ENCODE peak calls at places on chromosomes 13 and 19, in seven cellular contexts. One of them, this sample, is unnamed. For H3K9me3, the result is how much of the 10 kb centered on the place peaks cover.

GRCh38 chr13:101111894-101112293 is 304.4 kb downstream of the NALCN start:
- DNase-seq in PC-3: peak
- DNase-seq in naive thymus-derived CD4-positive, alpha-beta T cell: no peak
- DNase-seq in spleen: no peak
- DNase-seq in A549: no peak
- DNase-seq in heart right ventricle: no peak
- DNase-seq in iPS DF 6.9: no peak
- DNase-seq in this sample: no peak

GRCh38 chr19:51071006-51071405 is 6.1 kb upstream of the KLK13 start:
- DNase-seq in PC-3: peak
- DNase-seq in naive thymus-derived CD4-positive, alpha-beta T cell: no peak
- DNase-seq in spleen: no peak
- DNase-seq in A549: no peak
- DNase-seq in heart right ventricle: no peak
- DNase-seq in iPS DF 6.9: no peak
- DNase-seq in this sample: no peak

GRCh38 chr19:50258918-50259372 is 55.5 kb downstream of the MYH14 start:
- DNase-seq in PC-3: peak
- DNase-seq in naive thymus-derived CD4-positive, alpha-beta T cell: no peak
- DNase-seq in spleen: no peak
- DNase-seq in A549: peak
- DNase-seq in heart right ventricle: peak
- DNase-seq in iPS DF 6.9: no peak
- DNase-seq in this sample: no peak

GRCh38 chr19:628168-628567 is 5.2 kb downstream of the POLRMT start:
- DNase-seq in PC-3: no peak
- DNase-seq in naive thymus-derived CD4-positive, alpha-beta T cell: no peak
- DNase-seq in spleen: no peak
- DNase-seq in A549: no peak
- DNase-seq in heart right ventricle: no peak
- DNase-seq in iPS DF 6.9: no peak
- DNase-seq in this sample: no peak

GRCh38 chr19:47168065-47168464 is 37.4 kb downstream of the SAE1 start:
- DNase-seq in PC-3: no peak
- DNase-seq in naive thymus-derived CD4-positive, alpha-beta T cell: no peak
- DNase-seq in spleen: peak
- DNase-seq in A549: no peak
- DNase-seq in heart right ventricle: no peak
- DNase-seq in iPS DF 6.9: no peak
- DNase-seq in this sample: no peak

GRCh38 chr19:44905437-44906160 is at the start of gene APOE:
- DNase-seq in PC-3: no peak
- DNase-seq in naive thymus-derived CD4-positive, alpha-beta T cell: no peak
- DNase-seq in spleen: no peak
- DNase-seq in A549: no peak
- DNase-seq in heart right ventricle: no peak
- DNase-seq in iPS DF 6.9: no peak
- DNase-seq in this sample: no peak

GRCh38 chr19:44741258-44741731 is 7.2 kb upstream of the BCL3 start:
- DNase-seq in PC-3: peak
- DNase-seq in naive thymus-derived CD4-positive, alpha-beta T cell: no peak
- DNase-seq in spleen: no peak
- DNase-seq in A549: no peak
- DNase-seq in heart right ventricle: no peak
- DNase-seq in iPS DF 6.9: no peak
- DNase-seq in this sample: no peak

GRCh38 chr13:109243311-109243951 is 543.0 kb downstream of the IRS2 start:
- DNase-seq in PC-3: peak
- DNase-seq in naive thymus-derived CD4-positive, alpha-beta T cell: no peak
- DNase-seq in spleen: no peak
- DNase-seq in A549: peak
- DNase-seq in heart right ventricle: no peak
- DNase-seq in iPS DF 6.9: no peak
- DNase-seq in this sample: no peak

GRCh38 chr13:102911336-102911735 is 65.5 kb downstream of the ERCC5 start:
- DNase-seq in PC-3: peak
- DNase-seq in naive thymus-derived CD4-positive, alpha-beta T cell: no peak
- DNase-seq in spleen: no peak
- DNase-seq in A549: no peak
- DNase-seq in heart right ventricle: no peak
- DNase-seq in iPS DF 6.9: no peak
- DNase-seq in this sample: no peak

GRCh38 chr19:2266183-2266993 is 10.2 kb upstream of the JSRP1 start:
- DNase-seq in PC-3: peak
- DNase-seq in naive thymus-derived CD4-positive, alpha-beta T cell: no peak
- DNase-seq in spleen: peak
- DNase-seq in A549: no peak
- DNase-seq in heart right ventricle: peak
- DNase-seq in iPS DF 6.9: no peak
- DNase-seq in this sample: peak

GRCh38 chr19:41327499-41328156 is 17.7 kb downstream of the CCDC97 start:
- DNase-seq in PC-3: peak
- DNase-seq in naive thymus-derived CD4-positive, alpha-beta T cell: peak
- DNase-seq in spleen: peak
- DNase-seq in A549: no peak
- DNase-seq in heart right ventricle: peak
- DNase-seq in iPS DF 6.9: no peak
- DNase-seq in this sample: peak

GRCh38 chr19:46113726-46114125 is 10.8 kb downstream of the IGFL3 start:
- DNase-seq in PC-3: no peak
- DNase-seq in naive thymus-derived CD4-positive, alpha-beta T cell: no peak
- DNase-seq in spleen: no peak
- DNase-seq in A549: no peak
- DNase-seq in heart right ventricle: no peak
- DNase-seq in iPS DF 6.9: no peak
- DNase-seq in this sample: no peak

GRCh38 chr19:17943284-17944221 is 10.7 kb downstream of the CCDC124 start:
- DNase-seq in PC-3: no peak
- DNase-seq in naive thymus-derived CD4-positive, alpha-beta T cell: no peak
- DNase-seq in spleen: no peak
- DNase-seq in A549: no peak
- DNase-seq in heart right ventricle: no peak
- DNase-seq in iPS DF 6.9: no peak
- DNase-seq in this sample: no peak

GRCh38 chr19:47713046-47714021 is at the start of gene EHD2:
- DNase-seq in PC-3: no peak
- DNase-seq in naive thymus-derived CD4-positive, alpha-beta T cell: peak
- DNase-seq in spleen: peak
- DNase-seq in A549: peak
- DNase-seq in heart right ventricle: peak
- DNase-seq in iPS DF 6.9: no peak
- DNase-seq in this sample: peak

DNA sequence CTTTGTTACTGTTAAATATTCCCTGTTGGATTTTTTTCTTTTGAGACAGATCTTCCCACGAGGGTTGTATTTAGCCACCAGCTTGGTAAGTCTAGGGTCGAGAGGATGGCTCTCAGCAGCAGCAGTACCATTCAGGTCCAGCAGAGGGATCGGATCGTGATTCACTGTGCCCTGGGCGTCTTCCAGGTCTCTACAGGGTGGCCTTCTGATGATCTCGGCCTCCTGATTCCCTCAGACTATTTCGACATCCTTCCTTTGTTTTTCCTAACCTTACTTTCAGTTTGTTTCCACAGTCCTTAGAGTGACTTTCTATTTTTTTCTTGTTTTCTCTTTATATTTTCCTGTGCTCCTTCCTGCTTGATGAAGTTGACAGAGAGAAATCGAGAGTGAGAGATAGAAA is 1436.9 kb downstream of the UQCRFS1 start:
- DNase-seq in PC-3: peak
- DNase-seq in naive thymus-derived CD4-positive, alpha-beta T cell: no peak
- DNase-seq in spleen: no peak
- DNase-seq in A549: peak
- DNase-seq in heart right ventricle: no peak
- DNase-seq in iPS DF 6.9: no peak
- DNase-seq in this sample: no peak
- H3K9me3 ChIP-seq in PC-3: under half
- H3K9me3 ChIP-seq in naive thymus-derived CD4-positive, alpha-beta T cell: under half
- H3K9me3 ChIP-seq in spleen: half or more
- H3K9me3 ChIP-seq in A549: half or more
- H3K9me3 ChIP-seq in heart right ventricle: under half
- H3K9me3 ChIP-seq in iPS DF 6.9: under half
- H3K9me3 ChIP-seq in this sample: under half

DNA sequence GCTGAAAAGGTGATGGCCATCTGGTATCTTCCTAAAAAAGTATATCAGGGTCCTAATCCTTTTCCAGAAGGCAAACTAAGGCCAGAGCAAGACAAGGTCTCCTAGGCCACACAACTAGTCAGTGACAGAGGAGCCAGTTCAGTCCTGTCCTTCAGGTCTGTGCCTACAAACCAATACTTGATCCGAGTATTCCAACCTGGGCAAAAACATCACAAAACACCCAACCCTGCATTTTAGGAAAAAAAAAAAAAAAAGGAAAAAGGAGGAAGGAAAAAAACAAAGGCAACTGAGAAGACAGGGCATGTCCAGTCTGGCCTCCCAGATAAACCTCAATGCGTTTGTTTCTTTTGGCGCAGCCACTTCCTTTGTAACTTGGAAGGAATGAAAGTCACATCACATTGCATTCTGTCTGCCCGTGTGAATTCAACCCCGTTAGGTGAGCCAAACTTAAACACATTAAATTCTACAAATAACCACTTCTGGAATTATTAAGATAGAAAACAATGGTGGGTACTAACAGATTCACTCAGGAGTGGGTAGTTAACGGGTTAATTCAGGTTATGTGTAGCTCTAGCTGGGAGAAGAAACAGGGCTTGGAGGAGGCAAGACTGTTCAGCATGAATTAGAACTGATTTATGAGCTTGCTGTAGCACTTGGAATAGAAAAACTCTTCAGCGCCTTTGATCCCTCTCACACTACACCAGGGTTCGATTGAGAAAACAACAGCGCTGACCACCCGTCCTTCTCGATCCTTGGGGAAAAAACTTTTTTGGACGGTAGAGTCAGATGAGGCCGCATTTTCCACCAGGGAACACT is 43.0 kb upstream of the HNRNPA1L2 start:
- DNase-seq in PC-3: no peak
- DNase-seq in naive thymus-derived CD4-positive, alpha-beta T cell: no peak
- DNase-seq in spleen: no peak
- DNase-seq in A549: no peak
- DNase-seq in heart right ventricle: no peak
- DNase-seq in iPS DF 6.9: no peak
- DNase-seq in this sample: no peak
- H3K4me3 ChIP-seq in PC-3: peak
- H3K4me3 ChIP-seq in naive thymus-derived CD4-positive, alpha-beta T cell: no peak
- H3K4me3 ChIP-seq in spleen: peak
- H3K4me3 ChIP-seq in A549: no peak
- H3K4me3 ChIP-seq in heart right ventricle: peak
- H3K4me3 ChIP-seq in iPS DF 6.9: peak
- H3K4me3 ChIP-seq in this sample: peak

GRCh38 chr19:14728595-14728994 is 38.7 kb downstream of the ZNF333 start:
- DNase-seq in PC-3: no peak
- DNase-seq in naive thymus-derived CD4-positive, alpha-beta T cell: no peak
- DNase-seq in spleen: no peak
- DNase-seq in A549: no peak
- DNase-seq in heart right ventricle: no peak
- DNase-seq in iPS DF 6.9: no peak
- DNase-seq in this sample: no peak
- H3K9me3 ChIP-seq in PC-3: under half
- H3K9me3 ChIP-seq in naive thymus-derived CD4-positive, alpha-beta T cell: under half
- H3K9me3 ChIP-seq in spleen: half or more
- H3K9me3 ChIP-seq in A549: under half
- H3K9me3 ChIP-seq in heart right ventricle: under half
- H3K9me3 ChIP-seq in iPS DF 6.9: under half
- H3K9me3 ChIP-seq in this sample: under half

DNA sequence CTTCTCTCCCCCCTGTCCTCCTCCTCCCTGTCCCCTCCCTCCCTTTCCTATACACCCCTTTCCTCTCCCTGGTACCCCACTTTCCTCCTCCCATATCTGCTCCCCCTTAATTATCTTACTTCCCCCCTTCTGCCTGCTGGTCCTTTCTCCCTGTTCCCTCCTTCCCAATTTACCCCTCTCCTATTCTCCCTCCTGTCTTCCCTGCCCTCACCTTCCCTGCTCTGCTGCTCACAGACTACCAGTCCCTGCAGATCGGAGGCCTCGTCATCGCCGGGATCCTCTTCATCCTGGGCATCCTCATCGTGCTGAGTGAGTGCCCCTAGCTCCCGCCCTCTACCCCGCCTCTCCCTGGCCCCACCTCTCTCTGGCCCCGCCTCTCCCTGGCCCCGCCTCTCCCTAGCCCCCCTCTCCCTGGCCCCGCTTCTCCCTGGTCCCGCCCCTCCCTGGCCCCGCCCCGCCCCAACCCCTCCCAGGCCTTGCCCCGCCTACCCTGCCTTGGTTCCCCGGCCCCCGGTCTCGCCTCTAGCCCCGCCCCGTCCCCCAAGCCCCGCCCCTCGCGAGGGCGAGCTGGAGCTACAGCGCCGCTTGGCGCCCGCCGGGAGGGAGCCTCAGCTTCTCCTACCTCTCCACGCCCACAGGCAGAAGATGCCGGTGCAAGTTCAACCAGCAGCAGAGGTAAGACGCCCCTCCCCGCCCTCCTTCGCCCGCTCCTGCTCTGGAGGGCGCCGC is 2.0 kb upstream of the FXYD7 start:
- DNase-seq in PC-3: peak
- DNase-seq in naive thymus-derived CD4-positive, alpha-beta T cell: peak
- DNase-seq in spleen: peak
- DNase-seq in A549: peak
- DNase-seq in heart right ventricle: peak
- DNase-seq in iPS DF 6.9: no peak
- DNase-seq in this sample: peak
- H3K4me3 ChIP-seq in PC-3: peak
- H3K4me3 ChIP-seq in naive thymus-derived CD4-positive, alpha-beta T cell: peak
- H3K4me3 ChIP-seq in spleen: peak
- H3K4me3 ChIP-seq in A549: peak
- H3K4me3 ChIP-seq in heart right ventricle: peak
- H3K4me3 ChIP-seq in iPS DF 6.9: peak
- H3K4me3 ChIP-seq in this sample: no peak

GRCh38 chr19:31432411-31432810 is 83.2 kb upstream of the TSHZ3 start:
- DNase-seq in PC-3: no peak
- DNase-seq in naive thymus-derived CD4-positive, alpha-beta T cell: no peak
- DNase-seq in spleen: no peak
- DNase-seq in A549: no peak
- DNase-seq in heart right ventricle: no peak
- DNase-seq in iPS DF 6.9: no peak
- DNase-seq in this sample: no peak

GRCh38 chr19:31427857-31428256 is 78.6 kb upstream of the TSHZ3 start:
- DNase-seq in PC-3: no peak
- DNase-seq in naive thymus-derived CD4-positive, alpha-beta T cell: no peak
- DNase-seq in spleen: no peak
- DNase-seq in A549: no peak
- DNase-seq in heart right ventricle: no peak
- DNase-seq in iPS DF 6.9: no peak
- DNase-seq in this sample: no peak

GRCh38 chr19:31436121-31436776 is 87.0 kb upstream of the TSHZ3 start:
- DNase-seq in PC-3: no peak
- DNase-seq in naive thymus-derived CD4-positive, alpha-beta T cell: no peak
- DNase-seq in spleen: no peak
- DNase-seq in A549: no peak
- DNase-seq in heart right ventricle: no peak
- DNase-seq in iPS DF 6.9: no peak
- DNase-seq in this sample: no peak

GRCh38 chr19:31430381-31430780 is 81.1 kb upstream of the TSHZ3 start:
- DNase-seq in PC-3: no peak
- DNase-seq in naive thymus-derived CD4-positive, alpha-beta T cell: no peak
- DNase-seq in spleen: no peak
- DNase-seq in A549: no peak
- DNase-seq in heart right ventricle: no peak
- DNase-seq in iPS DF 6.9: no peak
- DNase-seq in this sample: no peak
- H3K9me3 ChIP-seq in PC-3: under half
- H3K9me3 ChIP-seq in naive thymus-derived CD4-positive, alpha-beta T cell: under half
- H3K9me3 ChIP-seq in spleen: under half
- H3K9me3 ChIP-seq in A549: under half
- H3K9me3 ChIP-seq in heart right ventricle: under half
- H3K9me3 ChIP-seq in iPS DF 6.9: under half
- H3K9me3 ChIP-seq in this sample: under half

GRCh38 chr19:38255759-38256052 is 468 bp downstream of the PPP1R14A start:
- DNase-seq in PC-3: no peak
- DNase-seq in naive thymus-derived CD4-positive, alpha-beta T cell: no peak
- DNase-seq in spleen: no peak
- DNase-seq in A549: no peak
- DNase-seq in heart right ventricle: no peak
- DNase-seq in iPS DF 6.9: no peak
- DNase-seq in this sample: no peak
- H3K4me3 ChIP-seq in PC-3: no peak
- H3K4me3 ChIP-seq in naive thymus-derived CD4-positive, alpha-beta T cell: no peak
- H3K4me3 ChIP-seq in spleen: peak
- H3K4me3 ChIP-seq in A549: peak
- H3K4me3 ChIP-seq in heart right ventricle: peak
- H3K4me3 ChIP-seq in iPS DF 6.9: peak
- H3K4me3 ChIP-seq in this sample: peak

This sample was measured in aorta.